ENCODE peak calls at places on chromosomes 11 and 22, in six cellular contexts. One of them, this sample, is unnamed.

GRCh38 chr11:205221-206001 is 1.8 kb downstream of the BET1L start:
- DNase-seq in Calu3: no peak
- DNase-seq in head of caudate nucleus: no peak
- DNase-seq in fibroblast of mammary gland: no peak
- DNase-seq in cardiac fibroblast: no peak
- DNase-seq in fibroblast of lung: no peak
- DNase-seq in this sample: no peak

GRCh38 chr11:17421781-17422180 is 33.3 kb upstream of the KCNJ11 start:
- DNase-seq in Calu3: no peak
- DNase-seq in head of caudate nucleus: no peak
- DNase-seq in fibroblast of mammary gland: no peak
- DNase-seq in cardiac fibroblast: no peak
- DNase-seq in fibroblast of lung: no peak
- DNase-seq in this sample: no peak

GRCh38 chr11:35836185-35836584 is 107.7 kb upstream of the LDLRAD3 start:
- DNase-seq in Calu3: no peak
- DNase-seq in head of caudate nucleus: no peak
- DNase-seq in fibroblast of mammary gland: no peak
- DNase-seq in cardiac fibroblast: no peak
- DNase-seq in fibroblast of lung: no peak
- DNase-seq in this sample: no peak

GRCh38 chr11:106389096-106389495 is 311.6 kb downstream of the AASDHPPT start:
- DNase-seq in Calu3: peak; percentile 2
- DNase-seq in head of caudate nucleus: no peak
- DNase-seq in fibroblast of mammary gland: peak; percentile 77
- DNase-seq in cardiac fibroblast: peak; percentile 73
- DNase-seq in fibroblast of lung: peak; percentile 63
- DNase-seq in this sample: peak; percentile 67

GRCh38 chr11:57567210-57567511 is 311 bp downstream of the UBE2L6 start:
- DNase-seq in Calu3: no peak
- DNase-seq in head of caudate nucleus: peak; percentile 22
- DNase-seq in fibroblast of mammary gland: no peak
- DNase-seq in cardiac fibroblast: peak; percentile 15
- DNase-seq in fibroblast of lung: no peak
- DNase-seq in this sample: peak; percentile 57

GRCh38 chr11:16968196-16968595 is 46.0 kb downstream of the PLEKHA7 start:
- DNase-seq in Calu3: no peak
- DNase-seq in head of caudate nucleus: no peak
- DNase-seq in fibroblast of mammary gland: no peak
- DNase-seq in cardiac fibroblast: no peak
- DNase-seq in fibroblast of lung: no peak
- DNase-seq in this sample: no peak

GRCh38 chr11:68750197-68750987 is 928 bp downstream of the TESMIN start:
- DNase-seq in Calu3: no peak
- DNase-seq in head of caudate nucleus: no peak
- DNase-seq in fibroblast of mammary gland: no peak
- DNase-seq in cardiac fibroblast: no peak
- DNase-seq in fibroblast of lung: no peak
- DNase-seq in this sample: no peak

GRCh38 chr11:102109896-102110760 is at the start of gene YAP1:
- DNase-seq in Calu3: peak; percentile 85
- DNase-seq in head of caudate nucleus: peak; percentile 69
- DNase-seq in fibroblast of mammary gland: peak; percentile 87
- DNase-seq in cardiac fibroblast: peak; percentile 93
- DNase-seq in fibroblast of lung: peak; percentile 95
- DNase-seq in this sample: peak; percentile 96

GRCh38 chr11:79332017-79332416 is 108.8 kb downstream of the TENM4 start:
- DNase-seq in Calu3: no peak
- DNase-seq in head of caudate nucleus: no peak
- DNase-seq in fibroblast of mammary gland: no peak
- DNase-seq in cardiac fibroblast: no peak
- DNase-seq in fibroblast of lung: peak; percentile 22
- DNase-seq in this sample: no peak

GRCh38 chr11:120714448-120714847 is 202.9 kb downstream of the GRIK4 start:
- DNase-seq in Calu3: no peak
- DNase-seq in head of caudate nucleus: no peak
- DNase-seq in fibroblast of mammary gland: peak; percentile 19
- DNase-seq in cardiac fibroblast: no peak
- DNase-seq in fibroblast of lung: peak; percentile 18
- DNase-seq in this sample: peak; percentile 35

GRCh38 chr11:31767066-31767465 is 44.1 kb downstream of the PAX6 start:
- DNase-seq in Calu3: no peak
- DNase-seq in head of caudate nucleus: no peak
- DNase-seq in fibroblast of mammary gland: no peak
- DNase-seq in cardiac fibroblast: no peak
- DNase-seq in fibroblast of lung: no peak
- DNase-seq in this sample: no peak

GRCh38 chr22:20981787-20982562 is at the start of gene LZTR1:
- DNase-seq in Calu3: peak; percentile 80
- DNase-seq in head of caudate nucleus: peak; percentile 93
- DNase-seq in fibroblast of mammary gland: peak; percentile 76
- DNase-seq in cardiac fibroblast: peak; percentile 85
- DNase-seq in fibroblast of lung: peak; percentile 82
- DNase-seq in this sample: peak; percentile 87

GRCh38 chr11:117546431-117547160 is 218.9 kb downstream of the CEP164 start:
- DNase-seq in Calu3: no peak
- DNase-seq in head of caudate nucleus: no peak
- DNase-seq in fibroblast of mammary gland: no peak
- DNase-seq in cardiac fibroblast: no peak
- DNase-seq in fibroblast of lung: no peak
- DNase-seq in this sample: no peak

GRCh38 chr11:131658414-131658813 is 288.0 kb downstream of the NTM start:
- DNase-seq in Calu3: no peak
- DNase-seq in head of caudate nucleus: no peak
- DNase-seq in fibroblast of mammary gland: no peak
- DNase-seq in cardiac fibroblast: no peak
- DNase-seq in fibroblast of lung: no peak
- DNase-seq in this sample: no peak

GRCh38 chr11:47899801-47900200 is 51.7 kb upstream of the NUP160 start:
- DNase-seq in Calu3: no peak
- DNase-seq in head of caudate nucleus: no peak
- DNase-seq in fibroblast of mammary gland: no peak
- DNase-seq in cardiac fibroblast: no peak
- DNase-seq in fibroblast of lung: no peak
- DNase-seq in this sample: no peak

GRCh38 chr22:47836957-47837356 is 1074.5 kb downstream of the TBC1D22A start:
- DNase-seq in Calu3: no peak
- DNase-seq in head of caudate nucleus: no peak
- DNase-seq in fibroblast of mammary gland: peak; percentile 2
- DNase-seq in cardiac fibroblast: peak; percentile 1
- DNase-seq in fibroblast of lung: peak; percentile 24
- DNase-seq in this sample: no peak

GRCh38 chr11:77205467-77206263 is 77.6 kb downstream of the MYO7A start:
- DNase-seq in Calu3: no peak
- DNase-seq in head of caudate nucleus: no peak
- DNase-seq in fibroblast of mammary gland: no peak
- DNase-seq in cardiac fibroblast: no peak
- DNase-seq in fibroblast of lung: no peak
- DNase-seq in this sample: no peak

GRCh38 chr11:17831883-17832282 is 97.3 kb downstream of the KCNC1 start:
- DNase-seq in Calu3: no peak
- DNase-seq in head of caudate nucleus: no peak
- DNase-seq in fibroblast of mammary gland: no peak
- DNase-seq in cardiac fibroblast: no peak
- DNase-seq in fibroblast of lung: no peak
- DNase-seq in this sample: no peak

GRCh38 chr22:48663297-48663696 is 1164.4 kb downstream of the BRD1 start:
- DNase-seq in Calu3: no peak
- DNase-seq in head of caudate nucleus: no peak
- DNase-seq in fibroblast of mammary gland: peak; percentile 9
- DNase-seq in cardiac fibroblast: peak; percentile 24
- DNase-seq in fibroblast of lung: no peak
- DNase-seq in this sample: no peak

GRCh38 chr11:2860636-2861035 is 24.9 kb downstream of the CDKN1C start:
- DNase-seq in Calu3: peak; percentile 63
- DNase-seq in head of caudate nucleus: no peak
- DNase-seq in fibroblast of mammary gland: peak; percentile 66
- DNase-seq in cardiac fibroblast: peak; percentile 49
- DNase-seq in fibroblast of lung: peak; percentile 52
- DNase-seq in this sample: peak; percentile 78